ENCODE peak calls at places on chromosomes 4 and X, in nine cellular contexts. E is GM12864, Y is WERI-Rb-1, Z is epithelial cell of esophagus, U is A549, J is tibial nerve, I is transverse colon, D is MM.1S, F is cardiac muscle cell. C is an unnamed sample.
A peak's percentile ranks its signal among the peaks of the same experiment; 100 is the strongest.

GRCh38 chr4:19379318-19379717 is 872.4 kb upstream of the SLIT2 start:
- DNase-seq in E (no peak), F (no peak), Y (no peak), D (no peak), J (no peak), Z (no peak), U (no peak), I (no peak), C (no peak)

GRCh38 chrX:68681443-68681941 is 34.0 kb downstream of the STARD8 start:
- DNase-seq in Z (no peak), I (no peak), D (no peak), Y (no peak), E (no peak), F (no peak), J (no peak), U (no peak), C (no peak)

GRCh38 chr4:95268819-95269565 is 279.8 kb downstream of the UNC5C start:
- DNase-seq in Y (no peak), F (no peak), J (no peak), E (no peak), Z (peak; percentile 10), D (no peak), I (no peak), U (no peak), C (no peak)

GRCh38 chr4:86359944-86360478 is at the start of gene MAPK10:
- DNase-seq in E (peak; percentile 58), Y (no peak), J (peak; percentile 48), I (peak; percentile 57), F (peak; percentile 57), D (peak; percentile 97), Z (peak; percentile 21), U (no peak), C (peak; percentile 86)

GRCh38 chrX:155767101-155767878 is 113.9 kb upstream of the VAMP7 start:
- DNase-seq in Y (peak; percentile 88), J (peak; percentile 53), F (peak; percentile 39), I (peak; percentile 60), Z (peak; percentile 81), E (no peak), U (peak; percentile 18), D (peak; percentile 36), C (no peak)

GRCh38 chr4:13545394-13545808 is 1.1 kb upstream of the NKX3-2 start:
- DNase-seq in Y (no peak), Z (no peak), D (no peak), E (no peak), U (no peak), J (no peak), I (no peak), F (no peak), C (no peak)

GRCh38 chrX:50579955-50580354 is 109.3 kb upstream of the DGKK start:
- DNase-seq in E (peak; percentile 22), Y (peak; percentile 33), U (peak; percentile 24), I (peak; percentile 29), F (peak; percentile 70), D (peak; percentile 72), J (peak; percentile 7), Z (peak; percentile 60), C (peak; percentile 54)

GRCh38 chr4:169416997-169417396 is 146.2 kb upstream of the SH3RF1 start:
- DNase-seq in Z (no peak), U (no peak), I (no peak), F (no peak), E (no peak), Y (no peak), D (no peak), J (no peak), C (no peak)

GRCh38 chr4:159366966-159367365 is 264.1 kb downstream of the RAPGEF2 start:
- DNase-seq in I (no peak), F (no peak), E (no peak), Y (no peak), J (no peak), Z (peak; percentile 46), U (no peak), D (no peak), C (no peak)

GRCh38 chr4:57037982-57038604 is 59.4 kb downstream of the POLR2B start:
- DNase-seq in F (peak; percentile 85), Z (peak; percentile 56), D (peak; percentile 63), Y (peak; percentile 65), J (peak; percentile 59), U (peak; percentile 25), I (peak; percentile 67), E (no peak), C (peak; percentile 84)

GRCh38 chr4:108425988-108426387 is 194.4 kb upstream of the RPL34 start:
- DNase-seq in Y (no peak), D (no peak), Z (peak; percentile 37), F (no peak), I (no peak), J (no peak), E (no peak), U (no peak), C (no peak)

GRCh38 chr4:98092833-98093439 is 50.3 kb downstream of the STPG2 start:
- DNase-seq in I (no peak), J (no peak), Y (no peak), D (peak; percentile 30), U (no peak), F (peak; percentile 44), Z (peak; percentile 58), E (no peak), C (peak; percentile 22)

GRCh38 chr4:64584981-64585557 is 175.8 kb upstream of the TECRL start:
- DNase-seq in D (peak; percentile 64), U (no peak), Z (peak; percentile 55), E (no peak), F (peak; percentile 67), J (no peak), Y (peak; percentile 38), I (no peak), C (peak; percentile 46)

GRCh38 chrX:17376381-17377046 is 1.5 kb downstream of the NHS start:
- DNase-seq in E (no peak), I (peak; percentile 17), F (peak; percentile 8), Y (no peak), Z (peak; percentile 29), J (peak; percentile 13), D (no peak), U (peak; percentile 17), C (no peak)

GRCh38 chrX:17375631-17376380 is 806 bp downstream of the NHS start:
- DNase-seq in J (no peak), E (no peak), F (peak; percentile 69), Y (no peak), Z (peak; percentile 32), D (no peak), U (peak; percentile 10), I (peak; percentile 12), C (peak; percentile 24)

GRCh38 chrX:17377047-17377692 is 2.2 kb downstream of the NHS start:
- DNase-seq in U (peak; percentile 64), Z (peak; percentile 81), I (peak; percentile 51), D (no peak), E (no peak), F (peak; percentile 36), J (peak; percentile 16), Y (no peak), C (peak; percentile 23)

GRCh38 chrX:17374619-17375360 is at the start of gene NHS:
- DNase-seq in F (peak; percentile 88), Y (peak; percentile 49), J (peak; percentile 52), Z (peak; percentile 87), E (no peak), U (peak; percentile 68), I (peak; percentile 75), D (no peak), C (peak; percentile 77)

DNA sequence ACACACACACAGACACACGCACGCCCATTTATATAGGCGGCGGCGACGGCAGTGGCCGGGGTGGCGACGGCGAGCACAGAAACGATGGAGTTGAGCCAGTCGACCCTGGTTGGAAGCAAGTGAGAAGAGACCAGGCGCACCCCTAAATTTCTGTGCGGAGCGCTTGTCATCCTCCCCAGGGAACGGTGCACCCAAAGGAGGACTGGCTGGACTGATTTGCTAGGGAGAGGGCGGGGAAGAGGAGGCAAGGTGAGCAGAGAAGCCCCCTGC is 296 bp downstream of the NHS start:
- DNase-seq in Y (no peak), U (peak; percentile 5), I (no peak), J (no peak), F (no peak), Z (peak; percentile 14), D (no peak), E (no peak), C (no peak)
- H3K4me3 ChIP-seq in Y (peak overlapping the region; percentile 9), U (peak overlapping the region; percentile 93), I (peak overlapping the region; percentile 40), J (peak overlapping the region; percentile 47), F (peak overlapping the region; percentile 35), Z (peak overlapping the region; percentile 62), D (no peak overlapping the region), E (no peak overlapping the region), C (peak overlapping the region; percentile 63)

DNA sequence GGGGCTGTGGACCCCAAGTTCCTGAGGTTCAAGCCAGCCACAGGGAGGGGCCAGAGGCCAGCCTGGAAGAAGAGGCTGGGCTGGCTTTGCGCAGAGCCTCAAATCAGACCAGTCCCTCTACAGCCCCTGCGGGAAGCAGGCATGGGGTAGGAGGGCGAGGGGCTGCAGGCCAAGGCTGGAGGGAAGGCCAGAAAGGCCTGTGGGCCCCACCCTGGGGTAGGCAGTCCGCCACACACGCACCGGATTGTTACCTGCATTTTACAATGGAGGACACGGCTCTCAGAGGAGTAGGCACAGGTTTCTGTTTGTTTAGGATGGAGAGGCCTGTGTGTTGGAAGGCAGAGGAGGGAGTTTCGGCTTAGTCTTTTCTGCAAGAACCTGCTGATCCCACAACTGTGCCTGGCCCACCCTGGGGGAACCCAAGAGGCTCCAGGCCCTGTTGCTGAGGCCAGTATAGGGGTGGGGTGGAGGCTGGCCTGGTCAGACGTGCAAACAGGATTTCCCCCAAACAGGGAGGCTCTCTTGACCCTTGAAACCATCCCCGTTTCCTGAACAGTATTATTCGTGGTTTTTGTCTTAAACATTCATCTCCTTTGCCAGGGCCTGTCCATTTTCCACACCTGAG is 659 bp upstream of the SLC49A3 start:
- DNase-seq in I (no peak), Y (no peak), D (no peak), J (no peak), U (no peak), F (no peak), E (no peak), Z (no peak), C (no peak)
- TF ChIP-seq CTCF in I (no peak), Y (no peak), D (no peak), J (no peak), U (no peak), F (no peak), E (no peak), Z (no peak), C (no peak)

GRCh38 chr4:139663561-139664138 is 2.0 kb upstream of the MGST2 start:
- DNase-seq in Y (no peak), Z (no peak), D (no peak), F (peak; percentile 55), J (no peak), E (no peak), U (no peak), I (no peak), C (no peak)
- H3K4me3 ChIP-seq in Y (no peak overlapping the region), Z (no peak overlapping the region), D (no peak overlapping the region), F (no peak overlapping the region), J (no peak overlapping the region), E (no peak overlapping the region), U (no peak overlapping the region), I (no peak overlapping the region), C (no peak overlapping the region)

DNA sequence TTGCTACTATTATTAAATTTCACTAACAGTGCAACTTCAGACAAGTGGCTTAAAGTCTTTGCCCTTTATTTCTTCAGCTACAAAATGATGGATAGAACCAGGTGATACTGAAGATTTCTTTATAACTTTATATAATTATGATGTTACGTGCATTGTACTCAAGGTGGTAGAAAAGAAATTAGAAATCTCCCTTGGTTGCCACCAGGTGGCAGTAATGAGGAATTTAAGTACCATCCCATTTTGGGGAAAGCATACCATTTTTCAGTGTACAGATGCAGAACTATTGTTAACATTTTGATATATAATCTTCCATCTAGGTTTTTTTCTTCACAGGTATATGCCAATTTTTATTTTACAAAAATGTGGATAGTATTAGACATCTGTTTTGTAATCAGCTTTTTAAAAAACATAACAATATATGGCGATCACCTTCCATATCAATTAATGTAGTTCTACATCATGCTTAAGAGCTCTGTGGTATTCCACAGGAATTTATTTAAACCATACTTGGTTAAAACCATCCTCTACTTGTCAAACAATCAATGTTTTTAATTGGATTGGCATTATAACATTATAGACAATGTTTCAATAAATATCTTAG is 37.7 kb upstream of the RAB33B start:
- DNase-seq in Z (peak; percentile 65), D (peak; percentile 40), E (peak; percentile 18), I (no peak), F (peak; percentile 28), Y (no peak), U (no peak), J (no peak), C (no peak)
- TF ChIP-seq CTCF in Z (peak; percentile 59), D (peak; percentile 70), E (peak; percentile 50), I (peak; percentile 69), F (peak; percentile 52), Y (peak; percentile 25), U (peak; percentile 62), J (peak; percentile 43), C (peak; percentile 69)